ENCODE peak calls at places on chromosomes 6 and 20, in six cellular contexts. Y is neuronal stem cell, H is H9, N is mesenchymal stem cell, A is mesendoderm, X is IMR-90. V is an unnamed sample.

GRCh38 chr20:47676219-47676721 is 109.0 kb downstream of the SULF2 start:
- DNase-seq in Y (no peak), H (peak; percentile 77), N (no peak), A (peak; percentile 60), X (no peak), V (no peak)

GRCh38 chr20:51636123-51636522 is 93.6 kb upstream of the NFATC2 start:
- DNase-seq in Y (no peak), H (no peak), N (no peak), A (no peak), X (no peak), V (no peak)

GRCh38 chr6:147604373-147604772 is 95.9 kb downstream of the SAMD5 start:
- DNase-seq in Y (no peak), H (no peak), N (no peak), A (no peak), X (no peak), V (no peak)

GRCh38 chr6:164163239-164163638 is 748.7 kb downstream of the QKI start:
- DNase-seq in Y (no peak), H (no peak), N (no peak), A (no peak), X (no peak), V (no peak)

GRCh38 chr6:56649053-56649769 is 6.5 kb upstream of the DST start:
- DNase-seq in Y (no peak), H (no peak), N (peak; percentile 85), A (no peak), X (no peak), V (no peak)

GRCh38 chr6:157119502-157120027 is 203.8 kb downstream of the TMEM242 start:
- DNase-seq in Y (no peak), H (no peak), N (no peak), A (no peak), X (no peak), V (no peak)

GRCh38 chr20:62886709-62887058 is 25.1 kb upstream of the TCFL5 start:
- DNase-seq in Y (no peak), H (no peak), N (no peak), A (no peak), X (no peak), V (no peak)

GRCh38 chr20:62368629-62369507 is 1.8 kb upstream of the LAMA5 start:
- DNase-seq in Y (peak; percentile 73), H (peak; percentile 86), N (peak; percentile 79), A (peak; percentile 84), X (peak; percentile 50), V (no peak)

GRCh38 chr20:47359533-47360206 is 3.2 kb upstream of the ZMYND8 start:
- DNase-seq in Y (no peak), H (no peak), N (no peak), A (no peak), X (no peak), V (no peak)

GRCh38 chr6:37732688-37733087 is 35.0 kb upstream of the MDGA1 start:
- DNase-seq in Y (no peak), H (peak; percentile 50), N (no peak), A (peak; percentile 32), X (no peak), V (no peak)

GRCh38 chr20:62951896-62952372 is 575 bp upstream of the SLC17A9 start:
- DNase-seq in Y (no peak), H (no peak), N (no peak), A (no peak), X (no peak), V (no peak)

GRCh38 chr6:136783495-136784270 is 8.6 kb downstream of the MAP3K5 start:
- DNase-seq in Y (no peak), H (no peak), N (no peak), A (no peak), X (no peak), V (no peak)

GRCh38 chr6:105985816-105986632 is 100.1 kb upstream of the PRDM1 start:
- DNase-seq in Y (peak; percentile 36), H (peak; percentile 59), N (peak; percentile 79), A (peak; percentile 55), X (no peak), V (no peak)

GRCh38 chr6:3516094-3516493 is 59.2 kb upstream of the SLC22A23 start:
- DNase-seq in Y (no peak), H (no peak), N (peak; percentile 43), A (no peak), X (peak; percentile 16), V (no peak)

GRCh38 chr20:63520939-63521601 is 505 bp downstream of the PPDPF start:
- DNase-seq in Y (peak; percentile 70), H (peak; percentile 54), N (peak; percentile 58), A (peak; percentile 73), X (peak; percentile 53), V (no peak)

GRCh38 chr6:49327005-49327404 is 136.0 kb downstream of the MMUT start:
- DNase-seq in Y (no peak), H (no peak), N (no peak), A (no peak), X (peak; percentile 15), V (no peak)

GRCh38 chr6:26273673-26274595 is 91.1 kb upstream of the BTN3A2 start:
- DNase-seq in Y (no peak), H (no peak), N (peak; percentile 31), A (no peak), X (peak; percentile 42), V (no peak)

GRCh38 chr6:124535746-124536145 is 426.5 kb upstream of the RNF217 start:
- DNase-seq in Y (no peak), H (no peak), N (peak; percentile 71), A (peak; percentile 50), X (no peak), V (no peak)

GRCh38 chr20:20732641-20733040 is 20.2 kb upstream of the RALGAPA2 start:
- DNase-seq in Y (no peak), H (no peak), N (no peak), A (no peak), X (no peak), V (no peak)

GRCh38 chr6:163494279-163494727 is 79.8 kb downstream of the QKI start:
- DNase-seq in Y (no peak), H (no peak), N (peak; percentile 23), A (no peak), X (no peak), V (no peak)

GRCh38 chr20:57070296-57070695 is 196.1 kb downstream of the BMP7 start:
- DNase-seq in Y (no peak), H (no peak), N (no peak), A (no peak), X (no peak), V (no peak)
- H2BK5ac ChIP-seq in Y (no peak overlapping the region), H (no peak overlapping the region), N (no peak overlapping the region), A (no peak overlapping the region), X (no peak overlapping the region), V (no peak overlapping the region)

DNA sequence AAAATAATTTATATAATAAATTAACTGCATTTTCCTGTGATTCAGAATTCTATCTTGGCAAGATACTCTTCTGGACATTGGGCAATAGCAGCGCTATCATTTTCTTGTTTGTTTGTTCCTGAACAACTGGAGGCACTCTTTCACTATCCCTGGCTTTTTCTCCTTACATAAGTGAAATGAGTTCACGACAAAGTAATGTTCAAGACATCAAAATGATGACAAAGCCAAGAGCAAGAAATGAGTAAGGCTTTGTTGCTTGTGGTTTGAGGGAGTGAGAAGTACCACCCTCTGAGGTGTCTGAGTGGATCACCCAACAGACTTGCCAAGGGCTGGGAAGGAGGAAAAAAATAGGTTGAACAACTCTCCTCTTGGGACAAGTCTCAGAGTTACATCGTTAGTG is 466.6 kb upstream of the JAG1 start:
- DNase-seq in Y (no peak), H (no peak), N (peak; percentile 11), A (no peak), X (peak; percentile 84), V (no peak)
- H2BK5ac ChIP-seq in Y (no peak overlapping the region), H (no peak overlapping the region), N (peak overlapping the region; percentile 1), A (no peak overlapping the region), X (no peak overlapping the region), V (no peak overlapping the region)

GRCh38 chr6:659179-659578 is 2.3 kb upstream of the HUS1B start:
- DNase-seq in Y (no peak), H (peak; percentile 35), N (no peak), A (peak; percentile 75), X (no peak), V (no peak)

GRCh38 chr6:657743-658142 is 843 bp upstream of the HUS1B start:
- DNase-seq in Y (no peak), H (no peak), N (no peak), A (no peak), X (no peak), V (no peak)

GRCh38 chr6:656460-657252 is at the start of gene HUS1B:
- DNase-seq in Y (no peak), H (peak; percentile 58), N (no peak), A (no peak), X (no peak), V (no peak)

GRCh38 chr6:658244-658643 is 1.3 kb upstream of the HUS1B start:
- DNase-seq in Y (no peak), H (no peak), N (peak; percentile 83), A (no peak), X (peak; percentile 88), V (no peak)

DNA sequence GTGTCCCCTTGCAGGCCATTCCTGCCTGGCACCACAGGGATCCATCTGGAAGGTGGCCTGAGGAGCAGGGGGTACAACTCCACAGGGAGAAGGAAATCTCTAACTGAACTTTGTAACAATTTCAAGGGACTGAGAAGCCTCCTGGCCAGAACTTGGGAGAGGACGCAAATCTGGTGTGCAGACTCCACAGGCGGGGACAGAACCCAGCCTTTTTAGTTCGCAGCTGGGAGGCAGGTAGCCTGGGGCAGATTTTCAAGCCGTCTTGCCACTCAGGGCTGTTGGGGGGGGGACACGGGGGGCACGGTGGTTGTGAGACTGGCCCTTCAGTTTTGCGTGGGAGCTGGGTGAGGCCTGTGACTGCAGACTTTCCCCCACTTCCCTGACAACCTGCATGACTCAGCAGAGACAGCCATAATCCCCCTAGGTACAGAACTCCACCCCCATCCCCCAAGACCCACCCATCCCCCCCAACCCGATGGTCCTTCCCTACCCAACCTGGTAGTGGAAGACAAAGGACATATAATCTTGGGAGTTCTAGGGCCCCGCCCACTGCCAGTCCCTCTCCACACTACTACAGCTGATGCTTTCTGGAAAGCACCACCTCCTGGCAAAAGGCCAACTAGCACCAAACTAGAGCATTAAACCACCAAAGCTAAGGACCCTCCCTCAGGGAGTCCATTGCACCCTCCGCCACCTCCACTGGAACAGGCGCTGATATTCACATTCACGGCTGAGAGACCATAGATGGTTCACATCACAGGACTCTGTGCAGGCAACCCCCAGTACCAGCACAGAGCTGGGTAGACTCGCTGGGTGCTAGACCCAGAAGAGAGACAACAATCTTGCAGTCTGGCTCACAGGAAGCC is 3.0 kb upstream of the HUS1B start:
- DNase-seq in Y (no peak), H (peak; percentile 88), N (no peak), A (peak; percentile 92), X (no peak), V (peak; percentile 63)
- H2BK5ac ChIP-seq in Y (no peak overlapping the region), H (no peak overlapping the region), N (no peak overlapping the region), A (peak overlapping the region; percentile 90), X (no peak overlapping the region), V (peak overlapping the region; percentile 97)

DNA sequence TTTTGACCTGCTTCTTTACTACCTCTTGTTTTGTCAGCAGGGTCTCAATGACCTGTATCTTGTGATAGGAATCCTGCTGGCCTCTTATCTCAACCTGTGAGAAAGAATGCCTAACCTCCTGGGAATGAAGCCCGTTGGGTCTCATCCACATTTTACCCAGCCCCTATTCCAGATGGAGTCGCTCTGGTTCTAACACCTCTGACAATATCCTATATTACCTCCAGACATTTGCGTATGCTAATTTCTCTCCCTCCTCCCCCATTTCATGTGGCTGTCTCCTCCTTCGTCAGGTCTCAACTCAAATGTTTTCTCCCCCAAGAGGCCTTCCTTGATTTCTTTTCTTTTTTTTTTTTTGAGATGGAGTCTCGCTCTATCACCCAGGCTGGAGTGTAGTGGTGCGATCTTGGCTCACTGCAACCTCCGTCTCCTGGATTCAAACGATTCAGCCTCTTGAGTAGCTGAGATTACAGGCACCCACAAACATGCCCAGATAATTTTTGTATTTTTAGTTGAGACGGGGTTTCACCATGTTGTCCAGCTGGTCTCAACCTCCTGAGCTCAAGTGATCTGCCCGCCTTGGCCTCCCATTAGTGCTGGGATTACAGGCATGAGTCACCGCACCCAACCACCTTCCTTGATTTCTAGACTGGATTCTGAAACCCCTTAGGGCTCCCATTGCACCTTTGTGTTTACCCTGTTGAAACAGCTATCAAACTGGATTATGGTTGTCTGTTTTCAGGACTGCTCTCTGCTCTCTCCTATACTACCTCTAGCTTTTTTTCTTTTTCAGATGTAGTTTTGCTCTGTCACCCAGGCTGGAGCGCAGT is 49.5 kb upstream of the B4GALT5 start:
- DNase-seq in Y (no peak), H (no peak), N (peak; percentile 22), A (peak; percentile 97), X (no peak), V (no peak)
- H2BK5ac ChIP-seq in Y (no peak overlapping the region), H (no peak overlapping the region), N (no peak overlapping the region), A (no peak overlapping the region), X (no peak overlapping the region), V (no peak overlapping the region)

V was measured in H1.